ENCODE peak calls at places on chromosomes 16 and 17, in four cellular contexts. One of them, this sample, is unnamed.

GRCh38 chr17:11006530-11006929 is 168.6 kb upstream of the PIRT start:
- DNase-seq in occipital lobe: no peak
- DNase-seq in A172: no peak
- DNase-seq in PC-3: no peak
- DNase-seq in this sample: no peak

GRCh38 chr17:67285360-67285759 is 40.4 kb upstream of the HELZ start:
- DNase-seq in occipital lobe: no peak
- DNase-seq in A172: no peak
- DNase-seq in PC-3: peak; percentile 63
- DNase-seq in this sample: no peak

GRCh38 chr17:71792966-71793365 is 327.9 kb upstream of the SOX9 start:
- DNase-seq in occipital lobe: no peak
- DNase-seq in A172: no peak
- DNase-seq in PC-3: peak; percentile 95
- DNase-seq in this sample: no peak

GRCh38 chr17:70558821-70559220 is 389.5 kb downstream of the KCNJ2 start:
- DNase-seq in occipital lobe: no peak
- DNase-seq in A172: no peak
- DNase-seq in PC-3: peak; percentile 28
- DNase-seq in this sample: no peak

GRCh38 chr17:2731807-2732206 is 17.6 kb downstream of the CCDC92B start:
- DNase-seq in occipital lobe: no peak
- DNase-seq in A172: no peak
- DNase-seq in PC-3: no peak
- DNase-seq in this sample: no peak

GRCh38 chr16:3054965-3055733 is 8.8 kb downstream of the MMP25 start:
- DNase-seq in occipital lobe: no peak
- DNase-seq in A172: no peak
- DNase-seq in PC-3: no peak
- DNase-seq in this sample: no peak

GRCh38 chr16:53369921-53370320 is 64.3 kb upstream of the RBL2 start:
- DNase-seq in occipital lobe: no peak
- DNase-seq in A172: no peak
- DNase-seq in PC-3: peak; percentile 29
- DNase-seq in this sample: no peak

GRCh38 chr16:87621976-87622713 is 19.8 kb downstream of the JPH3 start:
- DNase-seq in occipital lobe: no peak
- DNase-seq in A172: no peak
- DNase-seq in PC-3: no peak
- DNase-seq in this sample: no peak

GRCh38 chr17:31565652-31566051 is 174.2 kb downstream of the RAB11FIP4 start:
- DNase-seq in occipital lobe: no peak
- DNase-seq in A172: no peak
- DNase-seq in PC-3: no peak
- DNase-seq in this sample: no peak

GRCh38 chr17:44581868-44582267 is 24.6 kb downstream of the FZD2 start:
- DNase-seq in occipital lobe: no peak
- DNase-seq in A172: no peak
- DNase-seq in PC-3: peak; percentile 60
- DNase-seq in this sample: no peak

GRCh38 chr17:13306310-13306962 is 288.6 kb upstream of the ELAC2 start:
- DNase-seq in occipital lobe: no peak
- DNase-seq in A172: peak; percentile 98
- DNase-seq in PC-3: peak; percentile 86
- DNase-seq in this sample: no peak

GRCh38 chr17:1455291-1455747 is 713 bp downstream of the CRK start:
- DNase-seq in occipital lobe: no peak
- DNase-seq in A172: peak; percentile 73
- DNase-seq in PC-3: peak; percentile 60
- DNase-seq in this sample: peak; percentile 87

GRCh38 chr16:15775663-15776304 is 81.0 kb downstream of the MYH11 start:
- DNase-seq in occipital lobe: no peak
- DNase-seq in A172: no peak
- DNase-seq in PC-3: peak; percentile 16
- DNase-seq in this sample: no peak

GRCh38 chr17:31838641-31839225 is 20.3 kb downstream of the COPRS start:
- DNase-seq in occipital lobe: no peak
- DNase-seq in A172: peak; percentile 74
- DNase-seq in PC-3: no peak
- DNase-seq in this sample: no peak

GRCh38 chr17:77503916-77504651 is 363.3 kb downstream of the SEC14L1 start:
- DNase-seq in occipital lobe: no peak
- DNase-seq in A172: no peak
- DNase-seq in PC-3: no peak
- DNase-seq in this sample: no peak

GRCh38 chr16:72897707-72898106 is 150.2 kb downstream of the ZFHX3 start:
- DNase-seq in occipital lobe: no peak
- DNase-seq in A172: no peak
- DNase-seq in PC-3: no peak
- DNase-seq in this sample: no peak

GRCh38 chr16:81319221-81319912 is 4.6 kb downstream of the GAN start:
- DNase-seq in occipital lobe: no peak
- DNase-seq in A172: peak; percentile 63
- DNase-seq in PC-3: peak; percentile 45
- DNase-seq in this sample: no peak

GRCh38 chr16:80940069-80940856 is 66.4 kb downstream of the CMC2 start:
- DNase-seq in occipital lobe: no peak
- DNase-seq in A172: no peak
- DNase-seq in PC-3: no peak
- DNase-seq in this sample: no peak

GRCh38 chr16:53768167-53768566 is 64.2 kb downstream of the FTO start:
- DNase-seq in occipital lobe: no peak
- DNase-seq in A172: no peak
- DNase-seq in PC-3: peak; percentile 48
- DNase-seq in this sample: no peak

GRCh38 chr16:88208112-88208511 is 174.6 kb upstream of the ZNF469 start:
- DNase-seq in occipital lobe: no peak
- DNase-seq in A172: no peak
- DNase-seq in PC-3: no peak
- DNase-seq in this sample: peak; percentile 18

GRCh38 chr17:41308251-41308917 is 725 bp downstream of the KRTAP16-1 start:
- DNase-seq in occipital lobe: peak; percentile 48
- DNase-seq in A172: peak; percentile 42
- DNase-seq in PC-3: no peak
- DNase-seq in this sample: peak; percentile 79

GRCh38 chr16:88508868-88509748 is 56.0 kb downstream of the ZFPM1 start:
- DNase-seq in occipital lobe: no peak
- DNase-seq in A172: no peak
- DNase-seq in PC-3: no peak
- DNase-seq in this sample: no peak

GRCh38 chr16:724188-725040 is 1.8 kb downstream of the CCDC78 start:
- DNase-seq in occipital lobe: no peak
- DNase-seq in A172: no peak
- DNase-seq in PC-3: no peak
- DNase-seq in this sample: no peak

GRCh38 chr17:28227278-28228108 is 91.5 kb upstream of the TMEM97 start:
- DNase-seq in occipital lobe: peak; percentile 24
- DNase-seq in A172: no peak
- DNase-seq in PC-3: peak; percentile 39
- DNase-seq in this sample: peak; percentile 78

GRCh38 chr17:82962163-82962720 is 117.2 kb upstream of the METRNL start:
- DNase-seq in occipital lobe: no peak
- DNase-seq in A172: peak; percentile 30
- DNase-seq in PC-3: peak; percentile 17
- DNase-seq in this sample: peak; percentile 18

GRCh38 chr16:11329080-11329491 is 16.2 kb upstream of the RMI2 start:
- DNase-seq in occipital lobe: no peak
- DNase-seq in A172: peak; percentile 53
- DNase-seq in PC-3: peak; percentile 19
- DNase-seq in this sample: no peak

GRCh38 chr16:17063156-17063555 is 407.6 kb downstream of the XYLT1 start:
- DNase-seq in occipital lobe: peak; percentile 16
- DNase-seq in A172: no peak
- DNase-seq in PC-3: no peak
- DNase-seq in this sample: no peak

GRCh38 chr16:85935391-85935956 is 36.5 kb downstream of the IRF8 start:
- DNase-seq in occipital lobe: no peak
- DNase-seq in A172: no peak
- DNase-seq in PC-3: no peak
- DNase-seq in this sample: no peak

GRCh38 chr17:36510636-36511035 is 24.0 kb downstream of the MYO19 start:
- DNase-seq in occipital lobe: no peak
- DNase-seq in A172: no peak
- DNase-seq in PC-3: no peak
- DNase-seq in this sample: no peak

GRCh38 chr17:43356999-43357398 is 41.8 kb upstream of the ARL4D start:
- DNase-seq in occipital lobe: no peak
- DNase-seq in A172: peak; percentile 91
- DNase-seq in PC-3: peak; percentile 95
- DNase-seq in this sample: no peak

GRCh38 chr16:1206786-1207185 is 18.3 kb downstream of the TPSG1 start:
- DNase-seq in occipital lobe: no peak
- DNase-seq in A172: no peak
- DNase-seq in PC-3: no peak
- DNase-seq in this sample: no peak

GRCh38 chr17:48429156-48429555 is 858 bp downstream of the SKAP1 start:
- DNase-seq in occipital lobe: no peak
- DNase-seq in A172: no peak
- DNase-seq in PC-3: no peak
- DNase-seq in this sample: no peak

GRCh38 chr17:7060165-7060890 is 16.4 kb upstream of the SLC16A11 start:
- DNase-seq in occipital lobe: no peak
- DNase-seq in A172: peak; percentile 97
- DNase-seq in PC-3: peak; percentile 98
- DNase-seq in this sample: no peak

GRCh38 chr16:72705806-72706205 is 342.1 kb downstream of the ZFHX3 start:
- DNase-seq in occipital lobe: no peak
- DNase-seq in A172: no peak
- DNase-seq in PC-3: no peak
- DNase-seq in this sample: no peak

GRCh38 chr16:4103741-4104140 is 12.5 kb downstream of the ADCY9 start:
- DNase-seq in occipital lobe: no peak
- DNase-seq in A172: no peak
- DNase-seq in PC-3: no peak
- DNase-seq in this sample: no peak

GRCh38 chr16:22638393-22639206 is 127.9 kb downstream of the NPIPB5 start:
- DNase-seq in occipital lobe: no peak
- DNase-seq in A172: peak; percentile 46
- DNase-seq in PC-3: peak; percentile 92
- DNase-seq in this sample: no peak

GRCh38 chr17:2259769-2260536 is 43.6 kb downstream of the SMG6 start:
- DNase-seq in occipital lobe: no peak
- DNase-seq in A172: no peak
- DNase-seq in PC-3: no peak
- DNase-seq in this sample: no peak

GRCh38 chr16:24839347-24839972 is 6.3 kb upstream of the SLC5A11 start:
- DNase-seq in occipital lobe: no peak
- DNase-seq in A172: no peak
- DNase-seq in PC-3: no peak
- DNase-seq in this sample: no peak

GRCh38 chr17:38322897-38323296 is 20.9 kb downstream of the GPR179 start:
- DNase-seq in occipital lobe: no peak
- DNase-seq in A172: no peak
- DNase-seq in PC-3: no peak
- DNase-seq in this sample: no peak